ENCODE peak calls at places on chromosome 7, in ten cellular contexts. One of them, this sample, is unnamed.

GRCh38 chr7:30893357-30893756 is 18.3 kb upstream of the AQP1 start:
- DNase-seq in activated T-cell treated with anti-CD3 and anti-CD28 coated beads, Interleukin-2, amount 50 U/mL, for 72 hours: no peak
- DNase-seq in left lung: no peak
- DNase-seq in caudate nucleus: no peak
- DNase-seq in AG10803: no peak
- DNase-seq in C1 segment of cervical spinal cord: peak; percentile 23
- DNase-seq in substantia nigra: no peak
- DNase-seq in activated CD4-positive, alpha-beta T cell treated with anti-CD3 and anti-CD28 coated beads, Interleukin-2, amount 50 U/mL, for 24 hours: no peak
- DNase-seq in GM10248: no peak
- DNase-seq in ureter: no peak
- DNase-seq in this sample: no peak

GRCh38 chr7:40551685-40552576 is 417.1 kb downstream of the SUGCT start:
- DNase-seq in activated T-cell treated with anti-CD3 and anti-CD28 coated beads, Interleukin-2, amount 50 U/mL, for 72 hours: no peak
- DNase-seq in left lung: peak; percentile 49
- DNase-seq in C1 segment of cervical spinal cord: no peak
- DNase-seq in ureter: no peak
- DNase-seq in caudate nucleus: no peak
- DNase-seq in substantia nigra: no peak
- DNase-seq in AG10803: peak; percentile 64
- DNase-seq in GM10248: no peak
- DNase-seq in activated CD4-positive, alpha-beta T cell treated with anti-CD3 and anti-CD28 coated beads, Interleukin-2, amount 50 U/mL, for 24 hours: no peak
- DNase-seq in this sample: no peak

GRCh38 chr7:66877577-66878300 is 43.3 kb upstream of the TMEM248 start:
- DNase-seq in caudate nucleus: no peak
- DNase-seq in AG10803: no peak
- DNase-seq in left lung: no peak
- DNase-seq in GM10248: peak; percentile 59
- DNase-seq in ureter: no peak
- DNase-seq in activated CD4-positive, alpha-beta T cell treated with anti-CD3 and anti-CD28 coated beads, Interleukin-2, amount 50 U/mL, for 24 hours: no peak
- DNase-seq in C1 segment of cervical spinal cord: no peak
- DNase-seq in substantia nigra: no peak
- DNase-seq in activated T-cell treated with anti-CD3 and anti-CD28 coated beads, Interleukin-2, amount 50 U/mL, for 72 hours: no peak
- DNase-seq in this sample: no peak

GRCh38 chr7:130888017-130888371 is 154.0 kb upstream of the KLF14 start:
- DNase-seq in GM10248: no peak
- DNase-seq in left lung: no peak
- DNase-seq in ureter: no peak
- DNase-seq in AG10803: no peak
- DNase-seq in substantia nigra: no peak
- DNase-seq in caudate nucleus: no peak
- DNase-seq in activated T-cell treated with anti-CD3 and anti-CD28 coated beads, Interleukin-2, amount 50 U/mL, for 72 hours: no peak
- DNase-seq in C1 segment of cervical spinal cord: no peak
- DNase-seq in activated CD4-positive, alpha-beta T cell treated with anti-CD3 and anti-CD28 coated beads, Interleukin-2, amount 50 U/mL, for 24 hours: no peak
- DNase-seq in this sample: no peak

GRCh38 chr7:21393937-21394336 is 33.9 kb upstream of the SP4 start:
- DNase-seq in ureter: no peak
- DNase-seq in substantia nigra: no peak
- DNase-seq in caudate nucleus: no peak
- DNase-seq in activated T-cell treated with anti-CD3 and anti-CD28 coated beads, Interleukin-2, amount 50 U/mL, for 72 hours: no peak
- DNase-seq in GM10248: no peak
- DNase-seq in AG10803: no peak
- DNase-seq in C1 segment of cervical spinal cord: no peak
- DNase-seq in left lung: no peak
- DNase-seq in activated CD4-positive, alpha-beta T cell treated with anti-CD3 and anti-CD28 coated beads, Interleukin-2, amount 50 U/mL, for 24 hours: no peak
- DNase-seq in this sample: no peak

GRCh38 chr7:78253850-78254249 is 455.3 kb downstream of the PHTF2 start:
- DNase-seq in substantia nigra: no peak
- DNase-seq in GM10248: no peak
- DNase-seq in C1 segment of cervical spinal cord: no peak
- DNase-seq in activated T-cell treated with anti-CD3 and anti-CD28 coated beads, Interleukin-2, amount 50 U/mL, for 72 hours: no peak
- DNase-seq in activated CD4-positive, alpha-beta T cell treated with anti-CD3 and anti-CD28 coated beads, Interleukin-2, amount 50 U/mL, for 24 hours: no peak
- DNase-seq in AG10803: no peak
- DNase-seq in caudate nucleus: no peak
- DNase-seq in ureter: no peak
- DNase-seq in left lung: no peak
- DNase-seq in this sample: no peak

GRCh38 chr7:107694395-107694794 is 33.8 kb downstream of the SLC26A4 start:
- DNase-seq in ureter: no peak
- DNase-seq in activated CD4-positive, alpha-beta T cell treated with anti-CD3 and anti-CD28 coated beads, Interleukin-2, amount 50 U/mL, for 24 hours: no peak
- DNase-seq in AG10803: peak; percentile 58
- DNase-seq in activated T-cell treated with anti-CD3 and anti-CD28 coated beads, Interleukin-2, amount 50 U/mL, for 72 hours: no peak
- DNase-seq in C1 segment of cervical spinal cord: peak; percentile 2
- DNase-seq in caudate nucleus: peak; percentile 11
- DNase-seq in left lung: no peak
- DNase-seq in GM10248: no peak
- DNase-seq in substantia nigra: peak; percentile 10
- DNase-seq in this sample: no peak

GRCh38 chr7:122975341-122975740 is 20.2 kb downstream of the TAS2R16 start:
- DNase-seq in AG10803: no peak
- DNase-seq in left lung: no peak
- DNase-seq in C1 segment of cervical spinal cord: no peak
- DNase-seq in caudate nucleus: no peak
- DNase-seq in activated T-cell treated with anti-CD3 and anti-CD28 coated beads, Interleukin-2, amount 50 U/mL, for 72 hours: no peak
- DNase-seq in ureter: no peak
- DNase-seq in activated CD4-positive, alpha-beta T cell treated with anti-CD3 and anti-CD28 coated beads, Interleukin-2, amount 50 U/mL, for 24 hours: no peak
- DNase-seq in substantia nigra: no peak
- DNase-seq in GM10248: no peak
- DNase-seq in this sample: no peak

GRCh38 chr7:156903232-156903909 is 10.4 kb upstream of the LMBR1 start:
- DNase-seq in left lung: no peak
- DNase-seq in caudate nucleus: no peak
- DNase-seq in activated CD4-positive, alpha-beta T cell treated with anti-CD3 and anti-CD28 coated beads, Interleukin-2, amount 50 U/mL, for 24 hours: no peak
- DNase-seq in GM10248: no peak
- DNase-seq in ureter: no peak
- DNase-seq in C1 segment of cervical spinal cord: no peak
- DNase-seq in AG10803: peak; percentile 17
- DNase-seq in activated T-cell treated with anti-CD3 and anti-CD28 coated beads, Interleukin-2, amount 50 U/mL, for 72 hours: peak; percentile 52
- DNase-seq in substantia nigra: no peak
- DNase-seq in this sample: peak; percentile 73

GRCh38 chr7:155467846-155468821 is 10.2 kb downstream of the EN2 start:
- DNase-seq in substantia nigra: peak; percentile 83
- DNase-seq in AG10803: no peak
- DNase-seq in C1 segment of cervical spinal cord: no peak
- DNase-seq in ureter: no peak
- DNase-seq in caudate nucleus: no peak
- DNase-seq in GM10248: no peak
- DNase-seq in activated T-cell treated with anti-CD3 and anti-CD28 coated beads, Interleukin-2, amount 50 U/mL, for 72 hours: no peak
- DNase-seq in activated CD4-positive, alpha-beta T cell treated with anti-CD3 and anti-CD28 coated beads, Interleukin-2, amount 50 U/mL, for 24 hours: no peak
- DNase-seq in left lung: peak; percentile 25
- DNase-seq in this sample: no peak

GRCh38 chr7:11533229-11533820 is 298.7 kb downstream of the THSD7A start:
- DNase-seq in C1 segment of cervical spinal cord: no peak
- DNase-seq in GM10248: no peak
- DNase-seq in caudate nucleus: no peak
- DNase-seq in substantia nigra: no peak
- DNase-seq in activated T-cell treated with anti-CD3 and anti-CD28 coated beads, Interleukin-2, amount 50 U/mL, for 72 hours: no peak
- DNase-seq in activated CD4-positive, alpha-beta T cell treated with anti-CD3 and anti-CD28 coated beads, Interleukin-2, amount 50 U/mL, for 24 hours: no peak
- DNase-seq in ureter: no peak
- DNase-seq in left lung: no peak
- DNase-seq in AG10803: no peak
- DNase-seq in this sample: no peak

GRCh38 chr7:972670-973309 is 2.6 kb downstream of the COX19 start:
- DNase-seq in ureter: no peak
- DNase-seq in substantia nigra: no peak
- DNase-seq in GM10248: no peak
- DNase-seq in C1 segment of cervical spinal cord: no peak
- DNase-seq in left lung: no peak
- DNase-seq in AG10803: no peak
- DNase-seq in activated T-cell treated with anti-CD3 and anti-CD28 coated beads, Interleukin-2, amount 50 U/mL, for 72 hours: no peak
- DNase-seq in caudate nucleus: no peak
- DNase-seq in activated CD4-positive, alpha-beta T cell treated with anti-CD3 and anti-CD28 coated beads, Interleukin-2, amount 50 U/mL, for 24 hours: no peak
- DNase-seq in this sample: no peak

GRCh38 chr7:85215098-85215497 is 28.2 kb upstream of the SEMA3D start:
- DNase-seq in substantia nigra: no peak
- DNase-seq in activated T-cell treated with anti-CD3 and anti-CD28 coated beads, Interleukin-2, amount 50 U/mL, for 72 hours: no peak
- DNase-seq in AG10803: no peak
- DNase-seq in left lung: no peak
- DNase-seq in ureter: no peak
- DNase-seq in GM10248: no peak
- DNase-seq in activated CD4-positive, alpha-beta T cell treated with anti-CD3 and anti-CD28 coated beads, Interleukin-2, amount 50 U/mL, for 24 hours: no peak
- DNase-seq in caudate nucleus: no peak
- DNase-seq in C1 segment of cervical spinal cord: no peak
- DNase-seq in this sample: no peak

GRCh38 chr7:6520163-6520981 is 30.9 kb downstream of the GRID2IP start:
- DNase-seq in left lung: no peak
- DNase-seq in activated CD4-positive, alpha-beta T cell treated with anti-CD3 and anti-CD28 coated beads, Interleukin-2, amount 50 U/mL, for 24 hours: no peak
- DNase-seq in substantia nigra: no peak
- DNase-seq in C1 segment of cervical spinal cord: no peak
- DNase-seq in ureter: no peak
- DNase-seq in caudate nucleus: no peak
- DNase-seq in AG10803: no peak
- DNase-seq in GM10248: no peak
- DNase-seq in activated T-cell treated with anti-CD3 and anti-CD28 coated beads, Interleukin-2, amount 50 U/mL, for 72 hours: no peak
- DNase-seq in this sample: no peak

GRCh38 chr7:66493235-66494181 is 135.2 kb upstream of the KCTD7 start:
- DNase-seq in AG10803: peak; percentile 97
- DNase-seq in substantia nigra: peak; percentile 99
- DNase-seq in GM10248: peak; percentile 98
- DNase-seq in ureter: peak; percentile 98
- DNase-seq in C1 segment of cervical spinal cord: peak; percentile 97
- DNase-seq in activated CD4-positive, alpha-beta T cell treated with anti-CD3 and anti-CD28 coated beads, Interleukin-2, amount 50 U/mL, for 24 hours: peak; percentile 96
- DNase-seq in left lung: peak; percentile 98
- DNase-seq in activated T-cell treated with anti-CD3 and anti-CD28 coated beads, Interleukin-2, amount 50 U/mL, for 72 hours: peak; percentile 95
- DNase-seq in caudate nucleus: peak; percentile 98
- DNase-seq in this sample: peak; percentile 99

This sample was measured in stomach.